ENCODE peak calls at places on chromosomes 3 and 15, in four cellular contexts. B is breast epithelium, A is heart left ventricle, E is stomach. N is an unnamed sample. For H3K36me3, the result is how much of the 10 kb centered on the place peaks cover.

GRCh38 chr3:81302045-81302444 is 459.4 kb downstream of the GBE1 start:
- DNase-seq in E (peak), B (no peak), A (no peak), N (no peak)

GRCh38 chr3:44981220-44981619 is 5.2 kb downstream of the EXOSC7 start:
- DNase-seq in B (no peak), E (no peak), A (no peak), N (no peak)

GRCh38 chr3:88589131-88589530 is 439.4 kb downstream of the C3orf38 start:
- DNase-seq in E (no peak), A (no peak), B (no peak), N (no peak)

GRCh38 chr3:46700772-46701171 is 420 bp upstream of the TMIE start:
- DNase-seq in B (no peak), A (peak), E (no peak), N (peak)

GRCh38 chr3:187403768-187404270 is 35.6 kb downstream of the RTP4 start:
- DNase-seq in B (no peak), E (no peak), A (no peak), N (no peak)

GRCh38 chr3:187743195-187744141 is 1.8 kb downstream of the BCL6 start:
- DNase-seq in A (peak), B (peak), E (peak), N (peak)

GRCh38 chr3:14725015-14725431 is 50.1 kb downstream of the C3orf20 start:
- DNase-seq in B (no peak), A (no peak), E (no peak), N (peak)

GRCh38 chr3:88219138-88219792 is 69.5 kb downstream of the C3orf38 start:
- DNase-seq in B (no peak), A (no peak), E (peak), N (no peak)

GRCh38 chr3:171654809-171655208 is 155.5 kb downstream of the PLD1 start:
- DNase-seq in B (peak), A (no peak), E (no peak), N (peak)

GRCh38 chr3:33130144-33130543 is 16.3 kb downstream of the CRTAP start:
- DNase-seq in E (no peak), A (no peak), B (no peak), N (no peak)

GRCh38 chr3:172461530-172462138 is 13.4 kb upstream of the GHSR start:
- DNase-seq in E (no peak), B (no peak), A (no peak), N (no peak)

GRCh38 chr15:96484830-96485229 is 154.3 kb downstream of the NR2F2 start:
- DNase-seq in E (no peak), A (no peak), B (no peak), N (no peak)

GRCh38 chr15:92163641-92164040 is 230.0 kb upstream of the ST8SIA2 start:
- DNase-seq in A (no peak), E (no peak), B (no peak), N (no peak)

GRCh38 chr15:73918784-73919183 is 7.5 kb upstream of the LOXL1 start:
- DNase-seq in E (no peak), A (no peak), B (no peak), N (no peak)

GRCh38 chr3:141963301-141963700 is 86.9 kb downstream of the ATP1B3 start:
- DNase-seq in A (no peak), B (no peak), E (no peak), N (no peak)

GRCh38 chr3:11554236-11554610 is 89.5 kb downstream of the VGLL4 start:
- DNase-seq in B (no peak), A (no peak), E (no peak), N (no peak)

GRCh38 chr15:63382966-63383710 is 1.5 kb upstream of the CA12 start:
- DNase-seq in B (no peak), A (no peak), E (no peak), N (no peak)

GRCh38 chr3:30226606-30227151 is 379.7 kb upstream of the TGFBR2 start:
- DNase-seq in A (no peak), E (no peak), B (no peak), N (no peak)

GRCh38 chr15:91468861-91469260 is 368.8 kb downstream of the SV2B start:
- DNase-seq in E (no peak), A (no peak), B (no peak), N (no peak)

GRCh38 chr15:70154440-70155347 is 57.0 kb upstream of the TLE3 start:
- DNase-seq in A (no peak), B (peak), E (no peak), N (no peak)

GRCh38 chr15:45631831-45632230 is 3.0 kb upstream of the SQOR start:
- DNase-seq in B (no peak), E (no peak), A (no peak), N (no peak)

GRCh38 chr3:34090876-34091275 is 292.4 kb downstream of the PDCD6IP start:
- DNase-seq in B (no peak), E (no peak), A (no peak), N (no peak)

GRCh38 chr3:157109267-157110141 is 50.4 kb downstream of the CCNL1 start:
- DNase-seq in E (no peak), A (no peak), B (no peak), N (no peak)

GRCh38 chr3:112555535-112556170 is 6.1 kb downstream of the ATG3 start:
- DNase-seq in E (no peak), A (no peak), B (no peak), N (no peak)

GRCh38 chr3:98954806-98955205 is 53.3 kb upstream of the DCBLD2 start:
- DNase-seq in E (no peak), B (no peak), A (no peak), N (no peak)

GRCh38 chr3:33146791-33147445 is 33.1 kb downstream of the CRTAP start:
- DNase-seq in E (no peak), A (no peak), B (no peak), N (no peak)

GRCh38 chr15:45583731-45584639 is 3.2 kb upstream of the BLOC1S6 start:
- DNase-seq in E (no peak), A (no peak), B (no peak), N (no peak)

GRCh38 chr3:156797368-156797767 is 28.8 kb upstream of the LEKR1 start:
- DNase-seq in E (no peak), A (no peak), B (no peak), N (no peak)

GRCh38 chr3:188345223-188345622 is 191.3 kb downstream of the LPP start:
- DNase-seq in E (no peak), B (no peak), A (no peak), N (no peak)

GRCh38 chr3:194507571-194507970 is 20.8 kb upstream of the ATP13A3 start:
- DNase-seq in B (no peak), E (no peak), A (no peak), N (no peak)

GRCh38 chr15:67120839-67121540 is 55.6 kb downstream of the SMAD3 start:
- DNase-seq in B (peak), A (peak), E (peak), N (peak)

GRCh38 chr3:145125307-145125706 is 1035.7 kb downstream of the PLOD2 start:
- DNase-seq in A (no peak), B (no peak), E (no peak), N (no peak)

GRCh38 chr3:10628902-10629700 is 123.7 kb upstream of the ATP2B2 start:
- DNase-seq in A (no peak), B (no peak), E (no peak), N (no peak)

GRCh38 chr3:15693340-15693739 is 91.8 kb downstream of the BTD start:
- DNase-seq in A (no peak), E (no peak), B (no peak), N (no peak)

GRCh38 chr3:107523361-107524213 is 825 bp downstream of the BBX start:
- DNase-seq in B (peak), E (peak), A (peak), N (peak)

GRCh38 chr15:57286446-57287127 is 89.7 kb upstream of the CGNL1 start:
- DNase-seq in A (no peak), B (no peak), E (no peak), N (no peak)
- H3K36me3 ChIP-seq in A (under half), B (under half), E (half or more), N (under half)

DNA sequence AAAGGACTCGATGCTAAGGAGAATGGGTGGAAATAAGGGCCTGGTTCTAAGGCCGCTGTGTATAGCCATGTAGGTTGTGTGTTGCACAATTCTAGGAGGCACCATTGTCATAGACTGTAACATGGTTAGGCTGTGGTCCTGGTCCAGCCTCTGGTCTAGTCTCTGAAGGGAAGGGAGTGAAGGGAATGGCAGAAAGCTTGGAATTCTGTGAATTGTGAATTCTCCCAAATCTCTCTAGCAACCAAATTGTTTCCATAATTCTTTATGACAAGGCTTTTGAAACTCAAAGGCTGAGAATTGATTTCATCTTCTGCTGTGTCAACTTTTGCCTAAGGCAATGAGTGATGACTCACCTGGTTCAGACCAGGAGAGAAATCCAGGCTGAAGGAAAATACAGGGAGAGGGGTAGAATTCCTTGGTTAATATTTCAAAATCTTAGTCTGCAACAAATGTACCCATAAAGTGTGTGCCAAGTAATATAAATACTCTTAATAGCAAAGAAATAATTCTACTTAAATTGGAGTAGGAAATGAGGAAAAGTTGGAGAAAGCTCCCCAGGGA is 82.6 kb upstream of the ADPGK start:
- DNase-seq in A (no peak), B (no peak), E (no peak), N (no peak)
- H3K36me3 ChIP-seq in A (under half), B (under half), E (under half), N (under half)

DNA sequence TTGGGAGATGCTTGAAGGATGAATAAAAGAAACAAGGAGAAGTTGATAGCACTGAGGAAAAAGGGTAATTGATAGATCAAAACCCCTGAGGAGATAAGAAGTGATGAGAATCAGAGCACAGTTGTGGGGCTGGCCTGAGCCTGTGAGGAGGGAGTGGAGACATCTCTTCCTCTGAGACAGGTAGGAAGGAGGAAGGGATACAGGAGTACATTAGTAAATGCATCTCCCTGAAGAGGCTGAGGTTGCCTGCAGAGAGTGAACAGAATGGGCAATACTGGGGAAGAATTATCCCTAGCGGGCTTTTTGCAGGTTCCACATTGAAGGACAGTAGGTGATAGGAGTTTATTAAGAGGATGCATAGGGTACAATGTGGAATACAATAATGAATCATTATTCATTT is 17.3 kb upstream of the SCAMP5 start:
- DNase-seq in B (no peak), E (no peak), A (no peak), N (no peak)
- H3K36me3 ChIP-seq in B (under half), E (under half), A (under half), N (under half)

GRCh38 chr15:89625716-89626115 is 29.6 kb downstream of the KIF7 start:
- DNase-seq in E (no peak), A (no peak), B (no peak), N (no peak)

GRCh38 chr15:89628301-89628700 is 27.0 kb downstream of the KIF7 start:
- DNase-seq in E (no peak), B (no peak), A (no peak), N (no peak)

GRCh38 chr15:89628791-89629715 is 26.2 kb downstream of the KIF7 start:
- DNase-seq in A (no peak), E (no peak), B (no peak), N (no peak)

GRCh38 chr15:89629829-89630228 is 25.4 kb downstream of the KIF7 start:
- DNase-seq in B (no peak), A (no peak), E (no peak), N (no peak)

DNA sequence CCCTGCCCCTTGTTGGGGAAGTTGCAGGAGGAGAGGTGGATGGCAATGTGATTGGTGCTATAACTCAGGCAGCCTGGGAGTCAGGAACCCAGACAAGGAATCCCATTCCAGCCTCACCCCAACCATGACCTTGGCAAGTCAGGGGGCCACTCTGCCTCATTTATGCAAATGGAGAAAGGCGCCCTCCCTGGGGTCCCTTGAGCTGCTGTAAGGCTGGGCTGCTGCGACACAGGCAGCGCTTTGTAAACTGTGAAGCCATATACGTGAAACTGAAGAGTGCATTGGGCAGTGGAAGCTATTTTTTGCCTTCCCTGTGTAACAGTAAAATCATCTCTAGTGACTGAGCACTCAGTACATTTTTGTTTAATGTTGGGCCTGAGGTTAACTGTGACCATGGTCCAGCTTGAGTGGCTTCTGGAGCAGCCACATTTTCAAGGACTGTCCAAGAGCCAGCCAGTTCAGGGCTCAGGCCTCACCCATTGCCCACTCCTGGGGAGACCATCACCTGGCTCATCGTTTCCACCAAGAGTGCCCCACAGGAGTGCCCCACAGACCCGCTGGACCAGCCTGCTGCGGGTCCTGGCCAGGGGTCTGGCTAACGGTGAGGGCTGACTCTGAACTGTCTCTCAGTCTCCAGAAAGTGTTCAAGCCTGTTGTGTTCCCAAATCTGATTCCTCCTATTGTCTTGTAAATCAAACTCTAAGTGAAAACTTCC is 27.9 kb downstream of the KIF7 start:
- DNase-seq in B (no peak), A (no peak), E (no peak), N (no peak)
- H3K36me3 ChIP-seq in B (under half), A (under half), E (half or more), N (under half)

GRCh38 chr15:65512807-65513416 is 4.6 kb downstream of the DPP8 start:
- DNase-seq in B (no peak), E (no peak), A (no peak), N (peak)
- H3K36me3 ChIP-seq in B (under half), E (half or more), A (under half), N (under half)

GRCh38 chr3:103158183-103158582 is 723.4 kb downstream of the ZPLD1 start:
- DNase-seq in A (no peak), E (no peak), B (no peak), N (no peak)
- H3K36me3 ChIP-seq in A (under half), E (under half), B (under half), N (under half)

GRCh38 chr3:124850633-124851032 is 36.5 kb downstream of the ITGB5 start:
- DNase-seq in E (no peak), A (no peak), B (no peak), N (no peak)
- H3K36me3 ChIP-seq in E (under half), A (under half), B (under half), N (under half)

GRCh38 chr3:134533493-134533892 is 47.6 kb downstream of the CEP63 start:
- DNase-seq in A (no peak), E (no peak), B (no peak), N (no peak)
- H3K36me3 ChIP-seq in A (under half), E (under half), B (under half), N (under half)

DNA sequence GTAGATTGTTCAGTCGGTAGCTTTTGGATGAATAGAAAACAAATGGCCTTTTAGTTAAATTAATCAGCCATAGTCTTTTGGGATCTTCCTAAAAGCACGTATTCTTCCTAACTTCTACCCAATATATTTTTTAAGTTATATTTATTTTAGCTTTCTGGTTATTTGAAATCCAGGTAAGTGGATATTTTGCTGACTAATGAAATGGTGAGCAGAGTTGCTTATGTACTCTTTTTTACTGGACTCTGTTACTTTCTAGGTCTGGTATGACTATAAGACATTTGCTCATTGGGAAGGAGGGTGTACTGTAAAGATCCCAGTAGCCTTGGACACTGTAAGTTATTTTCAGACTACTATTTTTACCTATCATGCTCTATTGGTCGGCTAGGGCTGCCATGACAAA is 13.8 kb upstream of the CAPN3 start:
- DNase-seq in E (no peak), A (no peak), B (no peak), N (no peak)
- H3K36me3 ChIP-seq in E (half or more), A (under half), B (under half), N (under half)